ENCODE peak calls at places on chromosomes 11 and 22, in nine cellular contexts. M is transverse colon, Z is psoas muscle, C is MG63, J is endodermal cell, F is PC-3, N is upper lobe of right lung, A is heart left ventricle, P is mammary epithelial cell. O is an unnamed sample. For H3K9me3, the result is how much of the 10 kb centered on the place peaks cover.

GRCh38 chr11:124394408-124394807 is 4.4 kb downstream of the OR8B3 start:
- DNase-seq in M (no peak), Z (no peak), C (peak), J (no peak), F (peak), N (no peak), A (no peak), P (no peak), O (no peak)

GRCh38 chr22:44274918-44275665 is 37.7 kb downstream of the SHISAL1 start:
- DNase-seq in M (no peak), Z (no peak), C (no peak), J (peak), F (no peak), N (peak), A (no peak), P (no peak), O (no peak)

GRCh38 chr22:24588370-24588755 is 4.5 kb downstream of the LRRC75B start:
- DNase-seq in M (no peak), Z (no peak), C (no peak), J (no peak), F (peak), N (no peak), A (no peak), P (peak), O (no peak)

GRCh38 chr11:6631356-6631890 is 12.2 kb upstream of the TPP1 start:
- DNase-seq in M (no peak), Z (no peak), C (no peak), J (no peak), F (no peak), N (no peak), A (no peak), P (no peak), O (no peak)

GRCh38 chr11:125114518-125114917 is 3.1 kb upstream of the TMEM218 start:
- DNase-seq in M (no peak), Z (no peak), C (peak), J (peak), F (no peak), N (no peak), A (no peak), P (no peak), O (no peak)

GRCh38 chr11:93020248-93021088 is 51.0 kb downstream of the MTNR1B start:
- DNase-seq in M (no peak), Z (no peak), C (peak), J (no peak), F (peak), N (no peak), A (no peak), P (peak), O (peak)

GRCh38 chr11:111299111-111300026 is 1.0 kb downstream of the POU2AF3 start:
- DNase-seq in M (peak), Z (peak), C (peak), J (peak), F (peak), N (peak), A (peak), P (peak), O (no peak)

GRCh38 chr22:41085842-41086241 is 6.5 kb upstream of the EP300 start:
- DNase-seq in M (no peak), Z (no peak), C (no peak), J (no peak), F (no peak), N (no peak), A (no peak), P (no peak), O (no peak)

GRCh38 chr11:2732940-2733628 is 33.3 kb upstream of the KCNQ1OT1 start:
- DNase-seq in M (no peak), Z (peak), C (no peak), J (no peak), F (no peak), N (no peak), A (no peak), P (no peak), O (no peak)

GRCh38 chr11:95066721-95067041 is at the start of gene SRSF8:
- DNase-seq in M (no peak), Z (no peak), C (no peak), J (no peak), F (no peak), N (no peak), A (no peak), P (no peak), O (no peak)

GRCh38 chr11:1540074-1540473 is 32.0 kb downstream of the DUSP8 start:
- DNase-seq in M (no peak), Z (no peak), C (no peak), J (no peak), F (no peak), N (no peak), A (no peak), P (no peak), O (no peak)

GRCh38 chr22:30881361-30882180 is 87.0 kb downstream of the MORC2 start:
- DNase-seq in M (no peak), Z (no peak), C (no peak), J (peak), F (no peak), N (peak), A (peak), P (no peak), O (no peak)

GRCh38 chr11:44559207-44559943 is 6.1 kb upstream of the CD82 start:
- DNase-seq in M (no peak), Z (no peak), C (no peak), J (peak), F (no peak), N (no peak), A (no peak), P (no peak), O (no peak)

GRCh38 chr22:31081963-31082605 is 966 bp downstream of the SMTN start:
- DNase-seq in M (peak), Z (peak), C (peak), J (no peak), F (peak), N (no peak), A (no peak), P (peak), O (no peak)

GRCh38 chr22:16960220-16960883 is 47.7 kb downstream of the GAB4 start:
- DNase-seq in M (no peak), Z (no peak), C (no peak), J (no peak), F (no peak), N (no peak), A (no peak), P (no peak), O (no peak)

GRCh38 chr22:23565942-23566715 is 14.0 kb downstream of the IGLL1 start:
- DNase-seq in M (no peak), Z (no peak), C (no peak), J (peak), F (no peak), N (no peak), A (no peak), P (no peak), O (no peak)

GRCh38 chr11:126914941-126915340 is 85.6 kb downstream of the KIRREL3 start:
- DNase-seq in M (no peak), Z (no peak), C (no peak), J (no peak), F (no peak), N (no peak), A (no peak), P (no peak), O (peak)

GRCh38 chr11:63537293-63538101 is 889 bp downstream of the PLAAT4 start:
- DNase-seq in M (peak), Z (peak), C (peak), J (no peak), F (no peak), N (peak), A (peak), P (no peak), O (no peak)

GRCh38 chr22:38871360-38872171 is 450 bp downstream of the CBX6 start:
- DNase-seq in M (no peak), Z (no peak), C (no peak), J (peak), F (no peak), N (no peak), A (no peak), P (peak), O (no peak)

GRCh38 chr22:31155425-31155824 is 4.6 kb upstream of the RNF185 start:
- DNase-seq in M (no peak), Z (no peak), C (no peak), J (no peak), F (no peak), N (no peak), A (no peak), P (no peak), O (peak)

GRCh38 chr11:6321961-6322362 is 1.7 kb upstream of the CAVIN3 start:
- DNase-seq in M (no peak), Z (no peak), C (no peak), J (peak), F (peak), N (no peak), A (no peak), P (peak), O (no peak)

GRCh38 chr22:36374603-36375024 is 13.2 kb downstream of the MYH9 start:
- DNase-seq in M (peak), Z (peak), C (peak), J (peak), F (peak), N (no peak), A (no peak), P (peak), O (no peak)

GRCh38 chr22:36377022-36377631 is 10.6 kb downstream of the MYH9 start:
- DNase-seq in M (no peak), Z (no peak), C (no peak), J (no peak), F (no peak), N (no peak), A (no peak), P (no peak), O (no peak)

GRCh38 chr22:36378080-36378788 is 9.5 kb downstream of the MYH9 start:
- DNase-seq in M (no peak), Z (no peak), C (no peak), J (no peak), F (no peak), N (no peak), A (no peak), P (no peak), O (no peak)

GRCh38 chr22:36375071-36375980 is 12.4 kb downstream of the MYH9 start:
- DNase-seq in M (no peak), Z (no peak), C (no peak), J (peak), F (no peak), N (peak), A (no peak), P (no peak), O (no peak)

GRCh38 chr22:36376265-36376664 is 11.5 kb downstream of the MYH9 start:
- DNase-seq in M (no peak), Z (no peak), C (no peak), J (no peak), F (no peak), N (no peak), A (no peak), P (no peak), O (no peak)
- H3K4me3 ChIP-seq in M (peak), Z (no peak), C (no peak), J (no peak), F (no peak), N (no peak), A (no peak), P (no peak), O (no peak)

GRCh38 chr22:47550524-47551437 is 788.3 kb downstream of the TBC1D22A start:
- DNase-seq in M (no peak), Z (no peak), C (no peak), J (no peak), F (no peak), N (no peak), A (no peak), P (no peak), O (no peak)
- H3K9me3 ChIP-seq in M (under half), Z (under half), C (under half), J (under half), F (under half), N (under half), A (under half), P (under half), O (half or more)

GRCh38 chr11:33530824-33531223 is 169.8 kb downstream of the C11orf91 start:
- DNase-seq in M (no peak), Z (no peak), C (no peak), J (no peak), F (peak), N (no peak), A (no peak), P (peak), O (no peak)
- H3K4me3 ChIP-seq in M (no peak), Z (no peak), C (no peak), J (no peak), F (no peak), N (no peak), A (no peak), P (no peak), O (no peak)

GRCh38 chr11:50080256-50080655 is 47.6 kb downstream of the OR4C45 start:
- DNase-seq in M (no peak), Z (no peak), C (no peak), J (no peak), F (no peak), N (no peak), A (no peak), P (no peak), O (no peak)
- H3K9me3 ChIP-seq in M (under half), Z (under half), C (under half), J (half or more), F (under half), N (under half), A (under half), P (under half), O (half or more)

GRCh38 chr11:65871811-65872548 is 620 bp downstream of the EFEMP2 start:
- DNase-seq in M (no peak), Z (no peak), C (peak), J (peak), F (no peak), N (peak), A (no peak), P (no peak), O (no peak)
- H3K4me3 ChIP-seq in M (peak), Z (peak), C (peak), J (peak), F (no peak), N (peak), A (peak), P (no peak), O (peak)

GRCh38 chr11:66855574-66856495 is 1.0 kb upstream of the LRFN4 start:
- DNase-seq in M (peak), Z (peak), C (peak), J (peak), F (peak), N (peak), A (peak), P (peak), O (no peak)

GRCh38 chr11:66853242-66854229 is 3.3 kb upstream of the LRFN4 start:
- DNase-seq in M (peak), Z (no peak), C (no peak), J (peak), F (no peak), N (peak), A (no peak), P (no peak), O (no peak)

GRCh38 chr11:66854729-66855211 is 2.1 kb upstream of the LRFN4 start:
- DNase-seq in M (no peak), Z (no peak), C (no peak), J (no peak), F (no peak), N (peak), A (no peak), P (no peak), O (no peak)

GRCh38 chr11:66852466-66853241 is 4.2 kb upstream of the LRFN4 start:
- DNase-seq in M (no peak), Z (no peak), C (no peak), J (peak), F (no peak), N (peak), A (no peak), P (no peak), O (no peak)

GRCh38 chr11:66854231-66854661 is 2.6 kb upstream of the LRFN4 start:
- DNase-seq in M (no peak), Z (no peak), C (no peak), J (peak), F (no peak), N (peak), A (no peak), P (no peak), O (no peak)
- H3K9me3 ChIP-seq in M (under half), Z (under half), C (under half), J (under half), F (under half), N (under half), A (under half), P (under half), O (under half)